ENCODE peak calls at places on chromosomes 16 and 17, in five cellular contexts. One of them, this sample, is unnamed.

GRCh38 chr16:85465328-85466307 is 147.5 kb upstream of the GSE1 start:
- DNase-seq in activated CD4-positive, alpha-beta T cell treated with anti-CD3 and anti-CD28 coated beads, Interleukin-2, amount 50 U/mL, for 48 hours: no peak
- DNase-seq in left lung: no peak
- DNase-seq in fibroblast of gingiva: peak
- DNase-seq in cardiac septum: peak
- DNase-seq in this sample: peak

GRCh38 chr17:8806206-8807069 is 7.3 kb upstream of the MFSD6L start:
- DNase-seq in activated CD4-positive, alpha-beta T cell treated with anti-CD3 and anti-CD28 coated beads, Interleukin-2, amount 50 U/mL, for 48 hours: no peak
- DNase-seq in left lung: no peak
- DNase-seq in fibroblast of gingiva: no peak
- DNase-seq in cardiac septum: no peak
- DNase-seq in this sample: no peak

GRCh38 chr16:58082381-58082780 is 46.8 kb downstream of the CFAP20 start:
- DNase-seq in activated CD4-positive, alpha-beta T cell treated with anti-CD3 and anti-CD28 coated beads, Interleukin-2, amount 50 U/mL, for 48 hours: no peak
- DNase-seq in left lung: no peak
- DNase-seq in fibroblast of gingiva: no peak
- DNase-seq in cardiac septum: peak
- DNase-seq in this sample: no peak

GRCh38 chr17:82632461-82632860 is 15.8 kb downstream of the WDR45B start:
- DNase-seq in activated CD4-positive, alpha-beta T cell treated with anti-CD3 and anti-CD28 coated beads, Interleukin-2, amount 50 U/mL, for 48 hours: no peak
- DNase-seq in left lung: no peak
- DNase-seq in fibroblast of gingiva: no peak
- DNase-seq in cardiac septum: no peak
- DNase-seq in this sample: no peak

GRCh38 chr16:78535098-78535497 is 435.6 kb downstream of the WWOX start:
- DNase-seq in activated CD4-positive, alpha-beta T cell treated with anti-CD3 and anti-CD28 coated beads, Interleukin-2, amount 50 U/mL, for 48 hours: no peak
- DNase-seq in left lung: no peak
- DNase-seq in fibroblast of gingiva: no peak
- DNase-seq in cardiac septum: no peak
- DNase-seq in this sample: no peak

GRCh38 chr17:78714534-78714933 is 67.5 kb downstream of the CYTH1 start:
- DNase-seq in activated CD4-positive, alpha-beta T cell treated with anti-CD3 and anti-CD28 coated beads, Interleukin-2, amount 50 U/mL, for 48 hours: no peak
- DNase-seq in left lung: no peak
- DNase-seq in fibroblast of gingiva: no peak
- DNase-seq in cardiac septum: no peak
- DNase-seq in this sample: no peak

GRCh38 chr17:1724351-1724868 is at the start of gene WDR81:
- DNase-seq in activated CD4-positive, alpha-beta T cell treated with anti-CD3 and anti-CD28 coated beads, Interleukin-2, amount 50 U/mL, for 48 hours: peak
- DNase-seq in left lung: peak
- DNase-seq in fibroblast of gingiva: peak
- DNase-seq in cardiac septum: peak
- DNase-seq in this sample: peak

GRCh38 chr17:69874220-69874670 is 200.8 kb upstream of the KCNJ16 start:
- DNase-seq in activated CD4-positive, alpha-beta T cell treated with anti-CD3 and anti-CD28 coated beads, Interleukin-2, amount 50 U/mL, for 48 hours: no peak
- DNase-seq in left lung: no peak
- DNase-seq in fibroblast of gingiva: peak
- DNase-seq in cardiac septum: no peak
- DNase-seq in this sample: no peak

GRCh38 chr17:30922235-30922993 is 669 bp downstream of the ADAP2 start:
- DNase-seq in activated CD4-positive, alpha-beta T cell treated with anti-CD3 and anti-CD28 coated beads, Interleukin-2, amount 50 U/mL, for 48 hours: peak
- DNase-seq in left lung: peak
- DNase-seq in fibroblast of gingiva: no peak
- DNase-seq in cardiac septum: no peak
- DNase-seq in this sample: no peak

GRCh38 chr16:51880776-51881175 is 666.2 kb downstream of the TOX3 start:
- DNase-seq in activated CD4-positive, alpha-beta T cell treated with anti-CD3 and anti-CD28 coated beads, Interleukin-2, amount 50 U/mL, for 48 hours: no peak
- DNase-seq in left lung: no peak
- DNase-seq in fibroblast of gingiva: peak
- DNase-seq in cardiac septum: no peak
- DNase-seq in this sample: no peak

GRCh38 chr17:6523330-6523729 is 33.0 kb downstream of the PITPNM3 start:
- DNase-seq in activated CD4-positive, alpha-beta T cell treated with anti-CD3 and anti-CD28 coated beads, Interleukin-2, amount 50 U/mL, for 48 hours: no peak
- DNase-seq in left lung: no peak
- DNase-seq in fibroblast of gingiva: no peak
- DNase-seq in cardiac septum: no peak
- DNase-seq in this sample: no peak

GRCh38 chr16:27722266-27722636 is 172.3 kb downstream of the KATNIP start:
- DNase-seq in activated CD4-positive, alpha-beta T cell treated with anti-CD3 and anti-CD28 coated beads, Interleukin-2, amount 50 U/mL, for 48 hours: no peak
- DNase-seq in left lung: no peak
- DNase-seq in fibroblast of gingiva: no peak
- DNase-seq in cardiac septum: no peak
- DNase-seq in this sample: no peak

GRCh38 chr17:16474012-16474725 is 17.8 kb downstream of the LRRC75A start:
- DNase-seq in activated CD4-positive, alpha-beta T cell treated with anti-CD3 and anti-CD28 coated beads, Interleukin-2, amount 50 U/mL, for 48 hours: no peak
- DNase-seq in left lung: no peak
- DNase-seq in fibroblast of gingiva: no peak
- DNase-seq in cardiac septum: no peak
- DNase-seq in this sample: no peak

GRCh38 chr17:1301546-1301945 is 22.1 kb downstream of the TRARG1 start:
- DNase-seq in activated CD4-positive, alpha-beta T cell treated with anti-CD3 and anti-CD28 coated beads, Interleukin-2, amount 50 U/mL, for 48 hours: no peak
- DNase-seq in left lung: no peak
- DNase-seq in fibroblast of gingiva: no peak
- DNase-seq in cardiac septum: no peak
- DNase-seq in this sample: peak

GRCh38 chr17:45248132-45248936 is 13.6 kb downstream of the SPATA32 start:
- DNase-seq in activated CD4-positive, alpha-beta T cell treated with anti-CD3 and anti-CD28 coated beads, Interleukin-2, amount 50 U/mL, for 48 hours: peak
- DNase-seq in left lung: peak
- DNase-seq in fibroblast of gingiva: no peak
- DNase-seq in cardiac septum: no peak
- DNase-seq in this sample: no peak

GRCh38 chr17:64007838-64008282 is 9.7 kb downstream of the PRR29 start:
- DNase-seq in activated CD4-positive, alpha-beta T cell treated with anti-CD3 and anti-CD28 coated beads, Interleukin-2, amount 50 U/mL, for 48 hours: no peak
- DNase-seq in left lung: no peak
- DNase-seq in fibroblast of gingiva: no peak
- DNase-seq in cardiac septum: no peak
- DNase-seq in this sample: no peak

GRCh38 chr17:20890338-20890737 is 152.5 kb downstream of the USP22 start:
- DNase-seq in activated CD4-positive, alpha-beta T cell treated with anti-CD3 and anti-CD28 coated beads, Interleukin-2, amount 50 U/mL, for 48 hours: no peak
- DNase-seq in left lung: no peak
- DNase-seq in fibroblast of gingiva: no peak
- DNase-seq in cardiac septum: no peak
- DNase-seq in this sample: no peak

GRCh38 chr16:4525634-4526277 is 12.8 kb downstream of the CDIP1 start:
- DNase-seq in activated CD4-positive, alpha-beta T cell treated with anti-CD3 and anti-CD28 coated beads, Interleukin-2, amount 50 U/mL, for 48 hours: no peak
- DNase-seq in left lung: no peak
- DNase-seq in fibroblast of gingiva: no peak
- DNase-seq in cardiac septum: no peak
- DNase-seq in this sample: no peak

GRCh38 chr17:4201231-4201630 is 58.2 kb downstream of the CYB5D2 start:
- DNase-seq in activated CD4-positive, alpha-beta T cell treated with anti-CD3 and anti-CD28 coated beads, Interleukin-2, amount 50 U/mL, for 48 hours: no peak
- DNase-seq in left lung: no peak
- DNase-seq in fibroblast of gingiva: peak
- DNase-seq in cardiac septum: no peak
- DNase-seq in this sample: no peak

GRCh38 chr16:47848481-47849109 is 307.2 kb downstream of the ABCC12 start:
- DNase-seq in activated CD4-positive, alpha-beta T cell treated with anti-CD3 and anti-CD28 coated beads, Interleukin-2, amount 50 U/mL, for 48 hours: no peak
- DNase-seq in left lung: no peak
- DNase-seq in fibroblast of gingiva: no peak
- DNase-seq in cardiac septum: no peak
- DNase-seq in this sample: no peak

GRCh38 chr17:21228111-21228510 is 14.2 kb upstream of the TMEM11 start:
- DNase-seq in activated CD4-positive, alpha-beta T cell treated with anti-CD3 and anti-CD28 coated beads, Interleukin-2, amount 50 U/mL, for 48 hours: no peak
- DNase-seq in left lung: no peak
- DNase-seq in fibroblast of gingiva: no peak
- DNase-seq in cardiac septum: no peak
- DNase-seq in this sample: no peak

GRCh38 chr17:42421479-42422332 is 1.4 kb downstream of the CAVIN1 start:
- DNase-seq in activated CD4-positive, alpha-beta T cell treated with anti-CD3 and anti-CD28 coated beads, Interleukin-2, amount 50 U/mL, for 48 hours: no peak
- DNase-seq in left lung: peak
- DNase-seq in fibroblast of gingiva: peak
- DNase-seq in cardiac septum: peak
- DNase-seq in this sample: no peak

GRCh38 chr16:89364603-89365002 is 125.8 kb downstream of the ANKRD11 start:
- DNase-seq in activated CD4-positive, alpha-beta T cell treated with anti-CD3 and anti-CD28 coated beads, Interleukin-2, amount 50 U/mL, for 48 hours: no peak
- DNase-seq in left lung: no peak
- DNase-seq in fibroblast of gingiva: no peak
- DNase-seq in cardiac septum: no peak
- DNase-seq in this sample: no peak

GRCh38 chr16:24499193-24499814 is 40.1 kb upstream of the RBBP6 start:
- DNase-seq in activated CD4-positive, alpha-beta T cell treated with anti-CD3 and anti-CD28 coated beads, Interleukin-2, amount 50 U/mL, for 48 hours: peak
- DNase-seq in left lung: no peak
- DNase-seq in fibroblast of gingiva: no peak
- DNase-seq in cardiac septum: no peak
- DNase-seq in this sample: no peak

GRCh38 chr17:1730345-1731193 is 6.1 kb downstream of the WDR81 start:
- DNase-seq in activated CD4-positive, alpha-beta T cell treated with anti-CD3 and anti-CD28 coated beads, Interleukin-2, amount 50 U/mL, for 48 hours: no peak
- DNase-seq in left lung: peak
- DNase-seq in fibroblast of gingiva: peak
- DNase-seq in cardiac septum: peak
- DNase-seq in this sample: no peak

This sample was measured in SHP77.